ENCODE peak calls at places on chromosomes 5 and 9, in six cellular contexts. R is IMR-90, X is A549, D is HEK293T, H is GM12878, Y is K562. E is an unnamed sample.

GRCh38 chr9:121992571-121993212 is 100.4 kb downstream of the TTLL11 start:
- DNase-seq in X (peak), H (no peak), Y (peak), R (peak), D (peak), E (peak)

GRCh38 chr5:147573171-147573570 is 63.3 kb upstream of the DPYSL3 start:
- DNase-seq in X (no peak), H (no peak), D (no peak), R (no peak), Y (no peak), E (no peak)

GRCh38 chr9:26131891-26132290 is 453.6 kb upstream of the TUSC1 start:
- DNase-seq in X (no peak), R (peak), D (no peak), Y (no peak), H (no peak), E (no peak)

GRCh38 chr5:150068472-150068871 is 17.9 kb downstream of the CSF1R start:
- DNase-seq in D (no peak), X (no peak), R (no peak), Y (no peak), H (no peak), E (no peak)

GRCh38 chr9:35028341-35028740 is 38.8 kb downstream of the DNAJB5 start:
- DNase-seq in X (no peak), R (peak), H (no peak), D (no peak), Y (no peak), E (no peak)

GRCh38 chr9:76415731-76416130 is 21.5 kb upstream of the RFK start:
- DNase-seq in R (no peak), H (no peak), X (no peak), Y (no peak), D (no peak), E (no peak)

GRCh38 chr5:16690243-16690839 is 73.5 kb upstream of the RETREG1 start:
- DNase-seq in D (peak), H (no peak), X (peak), Y (peak), R (peak), E (peak)

GRCh38 chr9:98873535-98874432 is 66.3 kb downstream of the GALNT12 start:
- DNase-seq in Y (no peak), D (no peak), X (no peak), R (no peak), H (no peak), E (no peak)

GRCh38 chr5:79837707-79838620 is 148.3 kb downstream of the CMYA5 start:
- DNase-seq in D (no peak), H (no peak), X (no peak), R (no peak), Y (no peak), E (no peak)

GRCh38 chr5:168790691-168791230 is 211.6 kb upstream of the PANK3 start:
- DNase-seq in Y (no peak), D (no peak), H (no peak), R (no peak), X (no peak), E (no peak)

GRCh38 chr5:148469446-148470062 is 85.8 kb downstream of the FBXO38 start:
- DNase-seq in X (no peak), R (peak), Y (no peak), D (no peak), H (no peak), E (no peak)

GRCh38 chr9:131732636-131733340 is 7.1 kb downstream of the RAPGEF1 start:
- DNase-seq in D (no peak), Y (no peak), X (no peak), R (no peak), H (no peak), E (no peak)

GRCh38 chr9:129506892-129507291 is 114.0 kb downstream of the C9orf50 start:
- DNase-seq in Y (no peak), D (no peak), H (no peak), X (peak), R (peak), E (no peak)

GRCh38 chr5:159412284-159413046 is 82.2 kb upstream of the IL12B start:
- DNase-seq in D (no peak), Y (no peak), X (no peak), H (peak), R (no peak), E (no peak)

GRCh38 chr5:66647146-66647856 is 51.1 kb downstream of the MAST4 start:
- DNase-seq in Y (no peak), D (no peak), R (no peak), X (no peak), H (no peak), E (no peak)

DNA sequence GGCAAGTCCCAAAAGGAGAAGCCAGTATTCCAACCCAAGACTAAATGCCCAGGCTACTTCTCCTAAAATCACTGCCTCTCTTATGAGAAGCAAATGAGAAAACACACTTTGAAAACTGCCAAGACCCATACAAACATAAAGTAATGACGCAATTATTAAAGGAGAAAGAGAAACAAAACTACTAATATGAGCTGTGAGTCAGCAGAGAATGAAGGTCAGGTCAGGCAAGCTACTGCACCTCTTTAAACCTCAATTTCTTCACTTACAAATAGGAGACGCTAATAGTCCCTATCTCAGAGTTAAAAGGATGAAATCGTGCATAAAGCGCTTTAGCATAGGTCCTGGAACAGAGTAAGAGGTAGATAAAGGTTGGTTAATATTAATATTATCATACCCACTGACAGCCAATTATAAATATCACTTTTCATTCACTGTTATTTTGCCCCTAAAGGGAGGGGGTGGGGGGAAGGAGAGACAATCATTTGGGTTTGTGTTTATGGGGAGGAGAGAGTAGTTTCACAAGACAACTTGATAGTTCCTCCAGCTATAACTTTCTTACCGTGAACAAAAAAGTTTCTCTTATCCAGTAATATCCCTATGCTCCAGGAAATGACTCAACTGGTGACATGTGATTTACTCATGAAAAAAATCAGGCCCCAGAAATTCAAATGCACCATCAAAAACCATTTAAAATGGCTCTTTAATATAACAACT is 3.6 kb downstream of the PSMB7 start:
- DNase-seq in H (no peak), D (no peak), R (peak), Y (no peak), X (no peak), E (no peak)
- TF ChIP-seq BHLHE40 in H (no peak), D (no peak), R (peak), Y (no peak), X (no peak), E (no peak)

DNA sequence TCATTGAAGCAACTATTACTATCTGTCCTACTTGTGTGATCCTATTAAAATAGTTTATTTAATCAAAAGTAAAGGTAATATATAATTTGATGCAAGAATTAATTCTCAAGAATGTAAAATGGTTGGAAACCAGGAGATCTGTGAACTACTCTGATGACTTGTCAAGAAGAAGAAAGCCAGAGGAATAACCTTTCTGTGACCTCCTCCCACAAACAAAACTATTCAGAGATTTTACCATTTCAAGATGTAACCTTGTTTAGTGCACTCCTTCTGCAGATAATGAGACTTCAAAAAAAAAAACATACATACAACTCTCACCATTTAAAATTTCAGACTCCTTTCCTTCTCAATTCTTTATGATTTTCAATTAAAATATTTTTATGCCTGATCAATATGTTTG is 79.5 kb downstream of the RFX3 start:
- DNase-seq in R (no peak), Y (no peak), D (no peak), H (no peak), X (no peak), E (no peak)
- TF ChIP-seq BHLHE40 in R (no peak), Y (no peak), D (no peak), H (no peak), X (no peak), E (no peak)

DNA sequence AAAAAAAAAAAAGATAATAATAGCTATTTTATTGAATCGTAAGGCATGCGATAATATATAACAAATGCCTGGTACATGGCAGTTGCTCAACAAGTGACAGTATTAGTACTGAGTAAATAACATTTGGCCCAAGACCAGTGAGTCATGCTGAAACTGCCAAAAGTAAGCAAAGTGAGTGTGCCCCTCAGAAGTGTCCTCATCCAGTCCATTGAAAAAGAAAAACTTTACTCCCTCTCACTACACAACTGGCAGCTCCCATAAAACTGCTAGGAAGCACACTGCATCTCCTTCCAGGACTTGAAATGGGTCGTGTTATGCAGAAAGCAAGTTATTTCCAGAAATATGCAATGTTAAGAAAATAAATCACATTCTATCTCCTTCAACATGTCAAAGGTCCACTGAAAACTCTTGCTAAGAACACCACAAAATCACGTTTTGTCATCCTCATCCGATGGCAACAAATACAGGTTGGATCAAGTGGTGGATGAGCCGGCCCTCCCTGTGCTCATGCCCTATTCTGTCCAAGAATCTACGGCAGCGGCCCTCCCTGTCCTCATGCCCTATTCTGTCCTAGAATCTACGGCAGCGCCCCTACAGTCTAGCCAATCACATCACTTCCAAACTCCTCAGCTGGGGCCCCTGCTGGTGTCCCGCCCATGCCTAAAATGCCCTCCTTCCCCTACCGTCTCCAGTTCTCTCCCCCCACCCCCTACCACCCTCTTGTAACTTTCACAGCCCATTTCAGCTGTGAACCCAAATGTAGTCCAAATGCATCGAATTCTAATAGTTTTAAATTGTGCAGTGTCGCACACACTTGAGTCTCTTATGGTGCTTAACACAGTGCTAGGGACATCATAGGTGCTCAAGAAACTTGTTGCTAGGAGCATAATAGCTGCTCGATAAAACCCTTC is 12.5 kb downstream of the PTCH1 start:
- DNase-seq in R (peak), Y (peak), H (no peak), D (no peak), X (peak), E (peak)
- TF ChIP-seq BHLHE40 in R (peak), Y (no peak), H (no peak), D (no peak), X (no peak), E (peak)

GRCh38 chr5:61275841-61276240 is 56.2 kb upstream of the ZSWIM6 start:
- DNase-seq in R (peak), H (no peak), Y (no peak), D (no peak), X (peak), E (no peak)
- TF ChIP-seq BHLHE40 in R (no peak), H (no peak), Y (no peak), D (no peak), X (no peak), E (no peak)

GRCh38 chr9:89213481-89213880 is 34.9 kb upstream of the SHC3 start:
- DNase-seq in R (no peak), Y (no peak), X (no peak), H (no peak), D (no peak), E (no peak)
- TF ChIP-seq BHLHE40 in R (no peak), Y (no peak), X (no peak), H (no peak), D (no peak), E (no peak)

GRCh38 chr9:128469070-128469469 is 13.3 kb downstream of the ODF2 start:
- DNase-seq in D (no peak), Y (peak), R (no peak), H (no peak), X (no peak), E (no peak)
- TF ChIP-seq BHLHE40 in D (no peak), Y (no peak), R (no peak), H (no peak), X (no peak), E (no peak)